ENCODE peak calls at places on chromosomes 7 and 10, in nine cellular contexts. C is HCT116, G is A549, E is upper lobe of left lung, W is right lobe of liver, S is heart left ventricle, F is GM12878, Q is suprapubic skin, V is transverse colon. L is an unnamed sample.

GRCh38 chr7:73844848-73845460 is 2.6 kb upstream of the METTL27 start:
- DNase-seq in C (no peak), G (no peak), E (no peak), W (no peak), S (no peak), F (no peak), Q (no peak), V (no peak), L (no peak)

GRCh38 chr10:62545667-62546066 is 171.5 kb downstream of the ZNF365 start:
- DNase-seq in C (no peak), G (no peak), E (no peak), W (no peak), S (peak; percentile 43), F (no peak), Q (no peak), V (no peak), L (no peak)

GRCh38 chr10:105742184-105742583 is 1101.1 kb downstream of the SORCS3 start:
- DNase-seq in C (no peak), G (no peak), E (no peak), W (no peak), S (peak; percentile 54), F (no peak), Q (no peak), V (peak; percentile 14), L (no peak)

GRCh38 chr10:124418726-124419501 is at the start of gene OAT:
- DNase-seq in C (peak; percentile 96), G (peak; percentile 96), E (peak; percentile 99), W (peak; percentile 98), S (peak; percentile 97), F (peak; percentile 66), Q (peak; percentile 98), V (peak; percentile 98), L (peak; percentile 97)

GRCh38 chr7:26508917-26509316 is 217.3 kb downstream of the SNX10 start:
- DNase-seq in C (no peak), G (no peak), E (no peak), W (no peak), S (no peak), F (no peak), Q (no peak), V (no peak), L (no peak)

GRCh38 chr10:93921338-93921737 is 27.6 kb downstream of the SLC35G1 start:
- DNase-seq in C (no peak), G (peak; percentile 20), E (no peak), W (no peak), S (no peak), F (no peak), Q (no peak), V (peak; percentile 13), L (no peak)

GRCh38 chr7:110960811-110961210 is 130.1 kb upstream of the LRRN3 start:
- DNase-seq in C (no peak), G (no peak), E (no peak), W (no peak), S (no peak), F (no peak), Q (no peak), V (no peak), L (no peak)

GRCh38 chr7:147513451-147513850 is 1077.1 kb upstream of the C7orf33 start:
- DNase-seq in C (no peak), G (no peak), E (no peak), W (no peak), S (no peak), F (no peak), Q (no peak), V (no peak), L (no peak)

GRCh38 chr7:138801256-138801655 is 3.3 kb upstream of the ATP6V0A4 start:
- DNase-seq in C (no peak), G (no peak), E (no peak), W (no peak), S (no peak), F (no peak), Q (no peak), V (no peak), L (no peak)

GRCh38 chr7:131648491-131648890 is 92.1 kb upstream of the PODXL start:
- DNase-seq in C (no peak), G (no peak), E (no peak), W (no peak), S (no peak), F (no peak), Q (no peak), V (no peak), L (no peak)

GRCh38 chr7:132207211-132207610 is 369.1 kb downstream of the PLXNA4 start:
- DNase-seq in C (no peak), G (no peak), E (peak; percentile 36), W (no peak), S (peak; percentile 80), F (no peak), Q (no peak), V (no peak), L (no peak)

GRCh38 chr10:124672181-124672638 is 72.0 kb downstream of the FAM53B start:
- DNase-seq in C (no peak), G (no peak), E (no peak), W (peak; percentile 46), S (peak; percentile 52), F (no peak), Q (no peak), V (no peak), L (no peak)

GRCh38 chr7:120404042-120404441 is 131.1 kb downstream of the KCND2 start:
- DNase-seq in C (no peak), G (no peak), E (no peak), W (no peak), S (no peak), F (no peak), Q (no peak), V (no peak), L (no peak)

GRCh38 chr7:37112210-37112609 is 336.5 kb downstream of the ELMO1 start:
- DNase-seq in C (no peak), G (no peak), E (no peak), W (no peak), S (no peak), F (no peak), Q (no peak), V (no peak), L (no peak)

GRCh38 chr7:32163141-32163806 is 93.1 kb upstream of the PDE1C start:
- DNase-seq in C (no peak), G (peak; percentile 86), E (peak; percentile 5), W (no peak), S (peak; percentile 76), F (no peak), Q (no peak), V (peak; percentile 26), L (no peak)

GRCh38 chr10:29248987-29249386 is 39.9 kb upstream of the LYZL1 start:
- DNase-seq in C (no peak), G (no peak), E (no peak), W (no peak), S (no peak), F (no peak), Q (no peak), V (no peak), L (no peak)

GRCh38 chr7:79420464-79420863 is 33.0 kb downstream of the MAGI2 start:
- DNase-seq in C (no peak), G (peak; percentile 81), E (no peak), W (no peak), S (no peak), F (no peak), Q (no peak), V (no peak), L (no peak)

GRCh38 chr7:35694161-35694783 is 663 bp downstream of the HERPUD2 start:
- DNase-seq in C (no peak), G (no peak), E (no peak), W (peak; percentile 64), S (no peak), F (no peak), Q (peak; percentile 67), V (no peak), L (no peak)

GRCh38 chr7:78279035-78279434 is 480.5 kb downstream of the PHTF2 start:
- DNase-seq in C (no peak), G (no peak), E (no peak), W (no peak), S (no peak), F (no peak), Q (no peak), V (no peak), L (no peak)

GRCh38 chr7:30321992-30322637 is 37.7 kb downstream of the ZNRF2 start:
- DNase-seq in C (no peak), G (no peak), E (no peak), W (no peak), S (no peak), F (peak; percentile 74), Q (no peak), V (no peak), L (no peak)

DNA sequence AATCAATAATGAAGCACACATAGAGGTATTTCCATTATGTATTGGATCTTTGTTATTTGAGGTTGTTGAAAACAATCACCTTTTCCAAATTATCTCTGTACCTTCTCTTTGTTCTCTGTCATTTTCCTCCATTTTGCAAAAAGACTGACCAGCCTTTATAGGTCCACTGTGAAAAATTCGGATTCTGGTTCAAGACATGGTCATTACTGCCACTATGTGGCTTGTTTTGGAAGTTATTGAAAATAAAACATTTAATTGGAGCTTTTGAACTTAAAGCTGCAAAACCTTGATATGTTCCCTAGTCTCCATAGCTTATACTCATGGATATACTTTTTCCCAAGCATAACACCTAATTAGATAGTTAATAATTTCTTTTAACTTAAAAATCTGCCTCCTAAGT is 1094.4 kb downstream of the NRG3 start:
- DNase-seq in C (no peak), G (peak; percentile 7), E (no peak), W (no peak), S (no peak), F (no peak), Q (no peak), V (no peak), L (no peak)
- TF ChIP-seq CTCF in C (no peak), G (no peak), E (peak; percentile 12), W (peak; percentile 27), S (peak; percentile 9), F (no peak), Q (no peak), V (no peak), L (peak; percentile 38)

GRCh38 chr10:113069595-113069994 is 119.5 kb downstream of the TCF7L2 start:
- DNase-seq in C (peak; percentile 65), G (no peak), E (no peak), W (no peak), S (no peak), F (no peak), Q (no peak), V (no peak), L (no peak)
- H3K4me1 ChIP-seq in C (peaks cover 85% of the 10 kb centered on the region), G (peaks cover 61% of the 10 kb centered on the region), E (peaks cover 14% of the 10 kb centered on the region), W (no peaks in the 10 kb centered on the region), S (peaks cover 29% of the 10 kb centered on the region), F (no peaks in the 10 kb centered on the region), Q (peaks cover 52% of the 10 kb centered on the region), V (peaks cover 52% of the 10 kb centered on the region), L (peaks cover 5% of the 10 kb centered on the region)

GRCh38 chr10:43420369-43421200 is 11.6 kb upstream of the HNRNPF start:
- DNase-seq in C (no peak), G (peak; percentile 82), E (peak; percentile 97), W (peak; percentile 95), S (peak; percentile 93), F (no peak), Q (peak; percentile 93), V (peak; percentile 87), L (peak; percentile 67)
- TF ChIP-seq POLR2A in C (peak; percentile 56), G (peak; percentile 35), E (peak; percentile 81), W (peak; percentile 85), S (peak; percentile 76), F (peak; percentile 76), Q (no peak), V (peak; percentile 87), L (peak; percentile 7)

GRCh38 chr10:114115661-114116060 is 58.3 kb downstream of the CCDC186 start:
- DNase-seq in C (no peak), G (no peak), E (no peak), W (no peak), S (no peak), F (no peak), Q (no peak), V (no peak), L (no peak)

GRCh38 chr10:114110174-114110972 is 63.6 kb downstream of the CCDC186 start:
- DNase-seq in C (no peak), G (peak; percentile 30), E (no peak), W (no peak), S (no peak), F (no peak), Q (no peak), V (no peak), L (no peak)
- TF ChIP-seq CTCF in C (peak; percentile 46), G (peak; percentile 46), E (no peak), W (peak; percentile 15), S (no peak), F (no peak), Q (no peak), V (peak; percentile 23), L (no peak)